ENCODE peak calls at places on chromosome 7, in four cellular contexts. V, T, B and S are unnamed samples.

GRCh38 chr7:24341677-24342076 is 57.7 kb downstream of the NPY start:
- DNase-seq in V (no peak), T (no peak), B (no peak), S (no peak)

GRCh38 chr7:151626422-151627115 is 106.9 kb upstream of the RHEB start:
- DNase-seq in V (no peak), T (peak), B (peak), S (no peak)

GRCh38 chr7:128035712-128036111 is 4.5 kb upstream of the LRRC4 start:
- DNase-seq in V (no peak), T (no peak), B (no peak), S (peak)

GRCh38 chr7:1925973-1926907 is 256.2 kb downstream of the ELFN1 start:
- DNase-seq in V (no peak), T (no peak), B (no peak), S (no peak)

GRCh38 chr7:156582591-156583123 is 57.9 kb upstream of the RNF32 start:
- DNase-seq in V (no peak), T (no peak), B (no peak), S (no peak)

GRCh38 chr7:132115758-132116157 is 460.5 kb downstream of the PLXNA4 start:
- DNase-seq in V (no peak), T (no peak), B (no peak), S (no peak)

GRCh38 chr7:89094269-89094668 is 298.7 kb upstream of the TEX47 start:
- DNase-seq in V (no peak), T (no peak), B (no peak), S (no peak)

GRCh38 chr7:521221-522070 is 1.8 kb upstream of the PDGFA start:
- DNase-seq in V (no peak), T (no peak), B (no peak), S (peak)

GRCh38 chr7:71267734-71268133 is 135.8 kb downstream of the GALNT17 start:
- DNase-seq in V (no peak), T (no peak), B (no peak), S (no peak)

GRCh38 chr7:141528399-141528798 is 22.8 kb upstream of the AGK start:
- DNase-seq in V (no peak), T (no peak), B (no peak), S (no peak)

GRCh38 chr7:28608766-28609165 is 196.4 kb downstream of the CREB5 start:
- DNase-seq in V (no peak), T (no peak), B (no peak), S (no peak)

GRCh38 chr7:44134943-44135628 is 6.0 kb downstream of the MYL7 start:
- DNase-seq in V (no peak), T (no peak), B (no peak), S (no peak)

GRCh38 chr7:89054364-89054763 is 258.8 kb upstream of the TEX47 start:
- DNase-seq in V (no peak), T (no peak), B (no peak), S (no peak)

GRCh38 chr7:128112018-128112780 is 81.0 kb upstream of the LRRC4 start:
- DNase-seq in V (no peak), T (no peak), B (no peak), S (no peak)

GRCh38 chr7:75654855-75655254 is 83.9 kb downstream of the HIP1 start:
- DNase-seq in V (no peak), T (no peak), B (no peak), S (no peak)

GRCh38 chr7:37359180-37359579 is 89.5 kb downstream of the ELMO1 start:
- DNase-seq in V (no peak), T (no peak), B (no peak), S (no peak)

GRCh38 chr7:48971173-48971572 is 46.8 kb downstream of the CDC14C start:
- DNase-seq in V (no peak), T (no peak), B (peak), S (no peak)

GRCh38 chr7:106572394-106573124 is 88.4 kb downstream of the CCDC71L start:
- DNase-seq in V (no peak), T (no peak), B (no peak), S (no peak)

GRCh38 chr7:140209866-140210609 is 33.3 kb upstream of the KDM7A start:
- DNase-seq in V (no peak), T (no peak), B (no peak), S (no peak)

GRCh38 chr7:113159746-113160339 is 41.5 kb upstream of the SMIM30 start:
- DNase-seq in V (no peak), T (peak), B (peak), S (no peak)

GRCh38 chr7:506921-507622 is 12.6 kb downstream of the PDGFA start:
- DNase-seq in V (no peak), T (no peak), B (no peak), S (no peak)

GRCh38 chr7:103124429-103124979 is 24.4 kb downstream of the NAPEPLD start:
- DNase-seq in V (no peak), T (no peak), B (no peak), S (no peak)

GRCh38 chr7:54839538-54840213 is 80.7 kb upstream of the SEC61G start:
- DNase-seq in V (peak), T (peak), B (peak), S (no peak)

GRCh38 chr7:75056476-75056875 is 17.1 kb downstream of the RCC1L start:
- DNase-seq in V (no peak), T (no peak), B (no peak), S (no peak)

GRCh38 chr7:155713382-155713781 is 68.9 kb downstream of the RBM33 start:
- DNase-seq in V (no peak), T (no peak), B (no peak), S (no peak)

GRCh38 chr7:111829221-111829620 is 266.9 kb upstream of the IMMP2L start:
- DNase-seq in V (peak), T (no peak), B (no peak), S (no peak)

GRCh38 chr7:37732253-37732652 is 48.7 kb downstream of the GPR141 start:
- DNase-seq in V (no peak), T (peak), B (no peak), S (no peak)

GRCh38 chr7:49850921-49851613 is 77.6 kb downstream of the VWC2 start:
- DNase-seq in V (no peak), T (peak), B (no peak), S (no peak)